ENCODE peak calls at places on chromosomes 2 and 18, in eight cellular contexts. One of them, this sample, is unnamed.

GRCh38 chr2:220855296-220855695 is 716.8 kb downstream of the EPHA4 start:
- DNase-seq in NCI-H1436: no peak
- DNase-seq in small intestine: no peak
- DNase-seq in GM13976: no peak
- DNase-seq in C1 segment of cervical spinal cord: no peak
- DNase-seq in natural killer cell: no peak
- DNase-seq in activated CD4-positive, CD25-positive, alpha-beta regulatory T cell treated with anti-CD3 and anti-CD28 coated beads, Interleukin-2, amount 50 U/mL, for 72 hours: no peak
- DNase-seq in K562: no peak
- DNase-seq in this sample: no peak

GRCh38 chr2:182320106-182320505 is 106.7 kb downstream of the PDE1A start:
- DNase-seq in NCI-H1436: no peak
- DNase-seq in small intestine: no peak
- DNase-seq in GM13976: no peak
- DNase-seq in C1 segment of cervical spinal cord: no peak
- DNase-seq in natural killer cell: no peak
- DNase-seq in activated CD4-positive, CD25-positive, alpha-beta regulatory T cell treated with anti-CD3 and anti-CD28 coated beads, Interleukin-2, amount 50 U/mL, for 72 hours: no peak
- DNase-seq in K562: no peak
- DNase-seq in this sample: no peak

GRCh38 chr2:70374616-70375015 is 72.7 kb upstream of the FAM136A start:
- DNase-seq in NCI-H1436: no peak
- DNase-seq in small intestine: no peak
- DNase-seq in GM13976: no peak
- DNase-seq in C1 segment of cervical spinal cord: no peak
- DNase-seq in natural killer cell: no peak
- DNase-seq in activated CD4-positive, CD25-positive, alpha-beta regulatory T cell treated with anti-CD3 and anti-CD28 coated beads, Interleukin-2, amount 50 U/mL, for 72 hours: no peak
- DNase-seq in K562: no peak
- DNase-seq in this sample: no peak

GRCh38 chr2:72118386-72118785 is 29.3 kb downstream of the CYP26B1 start:
- DNase-seq in NCI-H1436: no peak
- DNase-seq in small intestine: no peak
- DNase-seq in GM13976: no peak
- DNase-seq in C1 segment of cervical spinal cord: no peak
- DNase-seq in natural killer cell: no peak
- DNase-seq in activated CD4-positive, CD25-positive, alpha-beta regulatory T cell treated with anti-CD3 and anti-CD28 coated beads, Interleukin-2, amount 50 U/mL, for 72 hours: no peak
- DNase-seq in K562: no peak
- DNase-seq in this sample: no peak

GRCh38 chr18:215448-216010 is 52.3 kb downstream of the THOC1 start:
- DNase-seq in NCI-H1436: no peak
- DNase-seq in small intestine: no peak
- DNase-seq in GM13976: no peak
- DNase-seq in C1 segment of cervical spinal cord: no peak
- DNase-seq in natural killer cell: no peak
- DNase-seq in activated CD4-positive, CD25-positive, alpha-beta regulatory T cell treated with anti-CD3 and anti-CD28 coated beads, Interleukin-2, amount 50 U/mL, for 72 hours: no peak
- DNase-seq in K562: no peak
- DNase-seq in this sample: no peak

GRCh38 chr2:29405266-29405665 is 290.1 kb downstream of the CLIP4 start:
- DNase-seq in NCI-H1436: no peak
- DNase-seq in small intestine: no peak
- DNase-seq in GM13976: no peak
- DNase-seq in C1 segment of cervical spinal cord: no peak
- DNase-seq in natural killer cell: no peak
- DNase-seq in activated CD4-positive, CD25-positive, alpha-beta regulatory T cell treated with anti-CD3 and anti-CD28 coated beads, Interleukin-2, amount 50 U/mL, for 72 hours: no peak
- DNase-seq in K562: no peak
- DNase-seq in this sample: no peak

GRCh38 chr2:54228945-54229344 is 27.1 kb downstream of the TSPYL6 start:
- DNase-seq in NCI-H1436: no peak
- DNase-seq in small intestine: no peak
- DNase-seq in GM13976: no peak
- DNase-seq in C1 segment of cervical spinal cord: no peak
- DNase-seq in natural killer cell: no peak
- DNase-seq in activated CD4-positive, CD25-positive, alpha-beta regulatory T cell treated with anti-CD3 and anti-CD28 coated beads, Interleukin-2, amount 50 U/mL, for 72 hours: no peak
- DNase-seq in K562: no peak
- DNase-seq in this sample: no peak

GRCh38 chr18:715626-716025 is 3.2 kb upstream of the ENOSF1 start:
- DNase-seq in NCI-H1436: no peak
- DNase-seq in small intestine: no peak
- DNase-seq in GM13976: no peak
- DNase-seq in C1 segment of cervical spinal cord: no peak
- DNase-seq in natural killer cell: no peak
- DNase-seq in activated CD4-positive, CD25-positive, alpha-beta regulatory T cell treated with anti-CD3 and anti-CD28 coated beads, Interleukin-2, amount 50 U/mL, for 72 hours: no peak
- DNase-seq in K562: no peak
- DNase-seq in this sample: no peak

GRCh38 chr18:23281626-23282436 is 146.5 kb downstream of the CABLES1 start:
- DNase-seq in NCI-H1436: peak; percentile 85
- DNase-seq in small intestine: peak; percentile 68
- DNase-seq in GM13976: no peak
- DNase-seq in C1 segment of cervical spinal cord: no peak
- DNase-seq in natural killer cell: no peak
- DNase-seq in activated CD4-positive, CD25-positive, alpha-beta regulatory T cell treated with anti-CD3 and anti-CD28 coated beads, Interleukin-2, amount 50 U/mL, for 72 hours: no peak
- DNase-seq in K562: no peak
- DNase-seq in this sample: no peak

GRCh38 chr2:55425449-55425848 is 5.8 kb upstream of the CCDC88A start:
- DNase-seq in NCI-H1436: no peak
- DNase-seq in small intestine: peak; percentile 20
- DNase-seq in GM13976: no peak
- DNase-seq in C1 segment of cervical spinal cord: no peak
- DNase-seq in natural killer cell: no peak
- DNase-seq in activated CD4-positive, CD25-positive, alpha-beta regulatory T cell treated with anti-CD3 and anti-CD28 coated beads, Interleukin-2, amount 50 U/mL, for 72 hours: no peak
- DNase-seq in K562: no peak
- DNase-seq in this sample: no peak

GRCh38 chr18:29430416-29430815 is 1253.5 kb upstream of the CDH2 start:
- DNase-seq in NCI-H1436: no peak
- DNase-seq in small intestine: no peak
- DNase-seq in GM13976: no peak
- DNase-seq in C1 segment of cervical spinal cord: no peak
- DNase-seq in natural killer cell: no peak
- DNase-seq in activated CD4-positive, CD25-positive, alpha-beta regulatory T cell treated with anti-CD3 and anti-CD28 coated beads, Interleukin-2, amount 50 U/mL, for 72 hours: no peak
- DNase-seq in K562: no peak
- DNase-seq in this sample: no peak

GRCh38 chr2:128180031-128180430 is 89.0 kb downstream of the UGGT1 start:
- DNase-seq in NCI-H1436: no peak
- DNase-seq in small intestine: no peak
- DNase-seq in GM13976: no peak
- DNase-seq in C1 segment of cervical spinal cord: no peak
- DNase-seq in natural killer cell: no peak
- DNase-seq in activated CD4-positive, CD25-positive, alpha-beta regulatory T cell treated with anti-CD3 and anti-CD28 coated beads, Interleukin-2, amount 50 U/mL, for 72 hours: no peak
- DNase-seq in K562: no peak
- DNase-seq in this sample: no peak

GRCh38 chr2:109376115-109376514 is 237.7 kb downstream of the SEPTIN10 start:
- DNase-seq in NCI-H1436: no peak
- DNase-seq in small intestine: peak; percentile 25
- DNase-seq in GM13976: no peak
- DNase-seq in C1 segment of cervical spinal cord: no peak
- DNase-seq in natural killer cell: peak; percentile 7
- DNase-seq in activated CD4-positive, CD25-positive, alpha-beta regulatory T cell treated with anti-CD3 and anti-CD28 coated beads, Interleukin-2, amount 50 U/mL, for 72 hours: peak; percentile 9
- DNase-seq in K562: no peak
- DNase-seq in this sample: no peak

GRCh38 chr2:205483122-205483521 is 199.2 kb upstream of the NRP2 start:
- DNase-seq in NCI-H1436: no peak
- DNase-seq in small intestine: no peak
- DNase-seq in GM13976: no peak
- DNase-seq in C1 segment of cervical spinal cord: no peak
- DNase-seq in natural killer cell: no peak
- DNase-seq in activated CD4-positive, CD25-positive, alpha-beta regulatory T cell treated with anti-CD3 and anti-CD28 coated beads, Interleukin-2, amount 50 U/mL, for 72 hours: no peak
- DNase-seq in K562: no peak
- DNase-seq in this sample: no peak

GRCh38 chr2:30348825-30349224 is 98.2 kb upstream of the LCLAT1 start:
- DNase-seq in NCI-H1436: no peak
- DNase-seq in small intestine: no peak
- DNase-seq in GM13976: no peak
- DNase-seq in C1 segment of cervical spinal cord: no peak
- DNase-seq in natural killer cell: no peak
- DNase-seq in activated CD4-positive, CD25-positive, alpha-beta regulatory T cell treated with anti-CD3 and anti-CD28 coated beads, Interleukin-2, amount 50 U/mL, for 72 hours: no peak
- DNase-seq in K562: no peak
- DNase-seq in this sample: no peak

GRCh38 chr2:187486241-187486640 is 38.2 kb upstream of the CALCRL start:
- DNase-seq in NCI-H1436: no peak
- DNase-seq in small intestine: no peak
- DNase-seq in GM13976: no peak
- DNase-seq in C1 segment of cervical spinal cord: no peak
- DNase-seq in natural killer cell: no peak
- DNase-seq in activated CD4-positive, CD25-positive, alpha-beta regulatory T cell treated with anti-CD3 and anti-CD28 coated beads, Interleukin-2, amount 50 U/mL, for 72 hours: no peak
- DNase-seq in K562: no peak
- DNase-seq in this sample: no peak

GRCh38 chr2:59066787-59067399 is 825.8 kb upstream of the FANCL start:
- DNase-seq in NCI-H1436: no peak
- DNase-seq in small intestine: no peak
- DNase-seq in GM13976: no peak
- DNase-seq in C1 segment of cervical spinal cord: no peak
- DNase-seq in natural killer cell: no peak
- DNase-seq in activated CD4-positive, CD25-positive, alpha-beta regulatory T cell treated with anti-CD3 and anti-CD28 coated beads, Interleukin-2, amount 50 U/mL, for 72 hours: no peak
- DNase-seq in K562: no peak
- DNase-seq in this sample: no peak

GRCh38 chr2:23286765-23287155 is 98.2 kb upstream of the KLHL29 start:
- DNase-seq in NCI-H1436: no peak
- DNase-seq in small intestine: no peak
- DNase-seq in GM13976: no peak
- DNase-seq in C1 segment of cervical spinal cord: no peak
- DNase-seq in natural killer cell: no peak
- DNase-seq in activated CD4-positive, CD25-positive, alpha-beta regulatory T cell treated with anti-CD3 and anti-CD28 coated beads, Interleukin-2, amount 50 U/mL, for 72 hours: no peak
- DNase-seq in K562: no peak
- DNase-seq in this sample: no peak

GRCh38 chr2:96163768-96164429 is 18.7 kb upstream of the DUSP2 start:
- DNase-seq in NCI-H1436: no peak
- DNase-seq in small intestine: peak; percentile 50
- DNase-seq in GM13976: peak; percentile 84
- DNase-seq in C1 segment of cervical spinal cord: no peak
- DNase-seq in natural killer cell: peak; percentile 67
- DNase-seq in activated CD4-positive, CD25-positive, alpha-beta regulatory T cell treated with anti-CD3 and anti-CD28 coated beads, Interleukin-2, amount 50 U/mL, for 72 hours: peak; percentile 62
- DNase-seq in K562: no peak
- DNase-seq in this sample: peak; percentile 70

GRCh38 chr2:9278439-9278838 is 71.8 kb downstream of the ASAP2 start:
- DNase-seq in NCI-H1436: no peak
- DNase-seq in small intestine: peak; percentile 67
- DNase-seq in GM13976: no peak
- DNase-seq in C1 segment of cervical spinal cord: no peak
- DNase-seq in natural killer cell: no peak
- DNase-seq in activated CD4-positive, CD25-positive, alpha-beta regulatory T cell treated with anti-CD3 and anti-CD28 coated beads, Interleukin-2, amount 50 U/mL, for 72 hours: no peak
- DNase-seq in K562: no peak
- DNase-seq in this sample: no peak

GRCh38 chr18:7878265-7879173 is 311.4 kb downstream of the PTPRM start:
- DNase-seq in NCI-H1436: peak; percentile 36
- DNase-seq in small intestine: peak; percentile 16
- DNase-seq in GM13976: no peak
- DNase-seq in C1 segment of cervical spinal cord: no peak
- DNase-seq in natural killer cell: no peak
- DNase-seq in activated CD4-positive, CD25-positive, alpha-beta regulatory T cell treated with anti-CD3 and anti-CD28 coated beads, Interleukin-2, amount 50 U/mL, for 72 hours: no peak
- DNase-seq in K562: no peak
- DNase-seq in this sample: no peak

GRCh38 chr2:9984217-9984739 is 32.8 kb downstream of the GRHL1 start:
- DNase-seq in NCI-H1436: peak; percentile 16
- DNase-seq in small intestine: peak; percentile 45
- DNase-seq in GM13976: peak; percentile 74
- DNase-seq in C1 segment of cervical spinal cord: no peak
- DNase-seq in natural killer cell: no peak
- DNase-seq in activated CD4-positive, CD25-positive, alpha-beta regulatory T cell treated with anti-CD3 and anti-CD28 coated beads, Interleukin-2, amount 50 U/mL, for 72 hours: no peak
- DNase-seq in K562: peak; percentile 61
- DNase-seq in this sample: peak; percentile 67

GRCh38 chr2:36168136-36168535 is 187.4 kb upstream of the CRIM1 start:
- DNase-seq in NCI-H1436: no peak
- DNase-seq in small intestine: no peak
- DNase-seq in GM13976: no peak
- DNase-seq in C1 segment of cervical spinal cord: no peak
- DNase-seq in natural killer cell: no peak
- DNase-seq in activated CD4-positive, CD25-positive, alpha-beta regulatory T cell treated with anti-CD3 and anti-CD28 coated beads, Interleukin-2, amount 50 U/mL, for 72 hours: no peak
- DNase-seq in K562: no peak
- DNase-seq in this sample: no peak

GRCh38 chr2:107412209-107412904 is 414.3 kb upstream of the RGPD4 start:
- DNase-seq in NCI-H1436: no peak
- DNase-seq in small intestine: no peak
- DNase-seq in GM13976: no peak
- DNase-seq in C1 segment of cervical spinal cord: no peak
- DNase-seq in natural killer cell: no peak
- DNase-seq in activated CD4-positive, CD25-positive, alpha-beta regulatory T cell treated with anti-CD3 and anti-CD28 coated beads, Interleukin-2, amount 50 U/mL, for 72 hours: no peak
- DNase-seq in K562: no peak
- DNase-seq in this sample: no peak

GRCh38 chr18:46281185-46282176 is 177.3 kb downstream of the HAUS1 start:
- DNase-seq in NCI-H1436: peak; percentile 52
- DNase-seq in small intestine: peak; percentile 55
- DNase-seq in GM13976: peak; percentile 62
- DNase-seq in C1 segment of cervical spinal cord: peak; percentile 18
- DNase-seq in natural killer cell: peak; percentile 63
- DNase-seq in activated CD4-positive, CD25-positive, alpha-beta regulatory T cell treated with anti-CD3 and anti-CD28 coated beads, Interleukin-2, amount 50 U/mL, for 72 hours: peak; percentile 54
- DNase-seq in K562: peak; percentile 59
- DNase-seq in this sample: peak; percentile 70

GRCh38 chr2:117835990-117836760 is 21.7 kb downstream of the DDX18 start:
- DNase-seq in NCI-H1436: no peak
- DNase-seq in small intestine: peak; percentile 67
- DNase-seq in GM13976: peak; percentile 85
- DNase-seq in C1 segment of cervical spinal cord: peak; percentile 26
- DNase-seq in natural killer cell: peak; percentile 49
- DNase-seq in activated CD4-positive, CD25-positive, alpha-beta regulatory T cell treated with anti-CD3 and anti-CD28 coated beads, Interleukin-2, amount 50 U/mL, for 72 hours: peak; percentile 43
- DNase-seq in K562: peak; percentile 42
- DNase-seq in this sample: peak; percentile 77

GRCh38 chr2:34787341-34787740 is 1188.2 kb upstream of the FAM98A start:
- DNase-seq in NCI-H1436: no peak
- DNase-seq in small intestine: no peak
- DNase-seq in GM13976: no peak
- DNase-seq in C1 segment of cervical spinal cord: no peak
- DNase-seq in natural killer cell: no peak
- DNase-seq in activated CD4-positive, CD25-positive, alpha-beta regulatory T cell treated with anti-CD3 and anti-CD28 coated beads, Interleukin-2, amount 50 U/mL, for 72 hours: no peak
- DNase-seq in K562: no peak
- DNase-seq in this sample: no peak

GRCh38 chr2:236617221-236617737 is 47.7 kb downstream of the ACKR3 start:
- DNase-seq in NCI-H1436: no peak
- DNase-seq in small intestine: no peak
- DNase-seq in GM13976: no peak
- DNase-seq in C1 segment of cervical spinal cord: no peak
- DNase-seq in natural killer cell: no peak
- DNase-seq in activated CD4-positive, CD25-positive, alpha-beta regulatory T cell treated with anti-CD3 and anti-CD28 coated beads, Interleukin-2, amount 50 U/mL, for 72 hours: no peak
- DNase-seq in K562: no peak
- DNase-seq in this sample: no peak

GRCh38 chr2:216694201-216694825 is 1.0 kb downstream of the IGFBP5 start:
- DNase-seq in NCI-H1436: peak; percentile 64
- DNase-seq in small intestine: no peak
- DNase-seq in GM13976: no peak
- DNase-seq in C1 segment of cervical spinal cord: peak; percentile 29
- DNase-seq in natural killer cell: no peak
- DNase-seq in activated CD4-positive, CD25-positive, alpha-beta regulatory T cell treated with anti-CD3 and anti-CD28 coated beads, Interleukin-2, amount 50 U/mL, for 72 hours: no peak
- DNase-seq in K562: no peak
- DNase-seq in this sample: no peak

GRCh38 chr2:200274116-200275075 is 32.1 kb upstream of the SPATS2L start:
- DNase-seq in NCI-H1436: peak; percentile 74
- DNase-seq in small intestine: no peak
- DNase-seq in GM13976: no peak
- DNase-seq in C1 segment of cervical spinal cord: peak; percentile 2
- DNase-seq in natural killer cell: no peak
- DNase-seq in activated CD4-positive, CD25-positive, alpha-beta regulatory T cell treated with anti-CD3 and anti-CD28 coated beads, Interleukin-2, amount 50 U/mL, for 72 hours: no peak
- DNase-seq in K562: no peak
- DNase-seq in this sample: no peak

GRCh38 chr2:7007846-7008741 is 90.9 kb downstream of the RNF144A start:
- DNase-seq in NCI-H1436: no peak
- DNase-seq in small intestine: peak; percentile 11
- DNase-seq in GM13976: no peak
- DNase-seq in C1 segment of cervical spinal cord: peak; percentile 92
- DNase-seq in natural killer cell: no peak
- DNase-seq in activated CD4-positive, CD25-positive, alpha-beta regulatory T cell treated with anti-CD3 and anti-CD28 coated beads, Interleukin-2, amount 50 U/mL, for 72 hours: no peak
- DNase-seq in K562: peak; percentile 81
- DNase-seq in this sample: no peak

GRCh38 chr18:30175061-30175574 is 867.4 kb downstream of the DSC3 start:
- DNase-seq in NCI-H1436: no peak
- DNase-seq in small intestine: no peak
- DNase-seq in GM13976: no peak
- DNase-seq in C1 segment of cervical spinal cord: no peak
- DNase-seq in natural killer cell: peak; percentile 14
- DNase-seq in activated CD4-positive, CD25-positive, alpha-beta regulatory T cell treated with anti-CD3 and anti-CD28 coated beads, Interleukin-2, amount 50 U/mL, for 72 hours: no peak
- DNase-seq in K562: no peak
- DNase-seq in this sample: no peak

GRCh38 chr2:119218478-119219064 is 5.1 kb upstream of the STEAP3 start:
- DNase-seq in NCI-H1436: no peak
- DNase-seq in small intestine: peak; percentile 20
- DNase-seq in GM13976: no peak
- DNase-seq in C1 segment of cervical spinal cord: no peak
- DNase-seq in natural killer cell: no peak
- DNase-seq in activated CD4-positive, CD25-positive, alpha-beta regulatory T cell treated with anti-CD3 and anti-CD28 coated beads, Interleukin-2, amount 50 U/mL, for 72 hours: no peak
- DNase-seq in K562: peak; percentile 56
- DNase-seq in this sample: no peak

GRCh38 chr2:953975-954686 is 3.5 kb downstream of the SNTG2 start:
- DNase-seq in NCI-H1436: no peak
- DNase-seq in small intestine: peak; percentile 4
- DNase-seq in GM13976: no peak
- DNase-seq in C1 segment of cervical spinal cord: no peak
- DNase-seq in natural killer cell: no peak
- DNase-seq in activated CD4-positive, CD25-positive, alpha-beta regulatory T cell treated with anti-CD3 and anti-CD28 coated beads, Interleukin-2, amount 50 U/mL, for 72 hours: no peak
- DNase-seq in K562: no peak
- DNase-seq in this sample: no peak